ENCODE peak calls at places on chromosomes 11 and 22, in five cellular contexts. Y is NCI-H345; G is NCI-H2171 treated with DMSO at 0.1 percent for 48 hours; H is sigmoid colon; Z is stimulated activated CD8-positive, alpha-beta memory T cell treated with anti-CD3 and anti-CD28 coated beads, Interleukin-15, amount 100 ng/mL, for 1 hour. R is an unnamed sample.

GRCh38 chr11:4181780-4182721 is 87.5 kb downstream of the RRM1 start:
- DNase-seq in Y (peak; percentile 39), G (peak; percentile 1), H (no peak), Z (no peak), R (peak; percentile 45)

GRCh38 chr11:44557464-44557863 is 8.0 kb upstream of the CD82 start:
- DNase-seq in Y (no peak), G (no peak), H (no peak), Z (no peak), R (no peak)

GRCh38 chr22:30115705-30116104 is 35.4 kb downstream of the HORMAD2 start:
- DNase-seq in Y (no peak), G (no peak), H (no peak), Z (no peak), R (no peak)

GRCh38 chr11:132456735-132457328 is 1075.5 kb downstream of the OPCML start:
- DNase-seq in Y (peak; percentile 88), G (no peak), H (no peak), Z (no peak), R (no peak)

GRCh38 chr11:124101722-124102121 is 13.5 kb upstream of the VWA5A start:
- DNase-seq in Y (no peak), G (no peak), H (no peak), Z (no peak), R (no peak)

GRCh38 chr11:83602116-83602515 is 315.9 kb upstream of the CCDC90B start:
- DNase-seq in Y (no peak), G (no peak), H (no peak), Z (no peak), R (no peak)

GRCh38 chr11:30377347-30377746 is 54.4 kb downstream of the ARL14EP start:
- DNase-seq in Y (no peak), G (no peak), H (no peak), Z (no peak), R (no peak)

GRCh38 chr11:71147331-71147730 is 105.0 kb downstream of the SHANK2 start:
- DNase-seq in Y (no peak), G (no peak), H (no peak), Z (no peak), R (no peak)

GRCh38 chr11:28887681-28888080 is 779.5 kb downstream of the METTL15 start:
- DNase-seq in Y (no peak), G (no peak), H (no peak), Z (no peak), R (no peak)

GRCh38 chr11:103055174-103055890 is 36.6 kb downstream of the DCUN1D5 start:
- DNase-seq in Y (peak; percentile 41), G (peak; percentile 32), H (no peak), Z (no peak), R (peak; percentile 51)

GRCh38 chr11:122189259-122189658 is 73.2 kb upstream of the BLID start:
- DNase-seq in Y (no peak), G (no peak), H (no peak), Z (no peak), R (peak; percentile 93)

GRCh38 chr22:36017661-36018091 is 10.9 kb downstream of the RBFOX2 start:
- DNase-seq in Y (peak; percentile 9), G (peak; percentile 93), H (no peak), Z (no peak), R (no peak)

GRCh38 chr22:39707351-39707750 is 136.8 kb downstream of the CACNA1I start:
- DNase-seq in Y (no peak), G (no peak), H (no peak), Z (no peak), R (no peak)

GRCh38 chr22:22374579-22374978 is 130.0 kb downstream of the VPREB1 start:
- DNase-seq in Y (no peak), G (no peak), H (no peak), Z (no peak), R (no peak)

GRCh38 chr11:45091563-45092392 is 54.7 kb upstream of the PRDM11 start:
- DNase-seq in Y (no peak), G (peak; percentile 46), H (peak; percentile 55), Z (no peak), R (peak; percentile 51)

GRCh38 chr11:116986521-116987105 is 111.6 kb downstream of the SIK3 start:
- DNase-seq in Y (no peak), G (no peak), H (no peak), Z (no peak), R (peak; percentile 39)

GRCh38 chr11:102495161-102496042 is 35.1 kb downstream of the MMP7 start:
- DNase-seq in Y (peak; percentile 74), G (peak; percentile 63), H (no peak), Z (peak; percentile 7), R (peak; percentile 90)

GRCh38 chr11:70517203-70517602 is 118.9 kb downstream of the CTTN start:
- DNase-seq in Y (no peak), G (no peak), H (no peak), Z (no peak), R (no peak)

GRCh38 chr11:67032830-67033555 is 10.1 kb downstream of the SYT12 start:
- DNase-seq in Y (no peak), G (no peak), H (no peak), Z (no peak), R (peak; percentile 84)

GRCh38 chr11:4539603-4540219 is 5.3 kb upstream of the OR52M1 start:
- DNase-seq in Y (peak; percentile 21), G (peak; percentile 1), H (no peak), Z (peak; percentile 14), R (no peak)

GRCh38 chr11:13691296-13691899 is 22.9 kb downstream of the FAR1 start:
- DNase-seq in Y (no peak), G (no peak), H (no peak), Z (no peak), R (no peak)